ENCODE peak calls at places on chromosomes 4 and X, in ten cellular contexts. V is heart left ventricle, K is pancreas, Z is heart right ventricle, N is lower lobe of right lung, A is suprapubic skin, Y is upper lobe of right lung, W is left lung, U is ovary, I is cardiac muscle cell. E is an unnamed sample.

GRCh38 chr4:88528861-88529260 is 5.3 kb upstream of the PYURF start:
- DNase-seq in V (no peak), K (no peak), Z (no peak), N (no peak), A (no peak), Y (no peak), W (no peak), U (no peak), I (no peak), E (no peak)

GRCh38 chrX:47662144-47662657 is 3.2 kb upstream of the UXT start:
- DNase-seq in V (no peak), K (no peak), Z (no peak), N (no peak), A (no peak), Y (no peak), W (no peak), U (peak; percentile 58), I (no peak), E (no peak)

GRCh38 chr4:86107112-86107511 is 252.7 kb downstream of the MAPK10 start:
- DNase-seq in V (no peak), K (no peak), Z (no peak), N (no peak), A (no peak), Y (no peak), W (no peak), U (no peak), I (no peak), E (no peak)

GRCh38 chrX:39487166-39488006 is 610.4 kb downstream of the BCOR start:
- DNase-seq in V (no peak), K (no peak), Z (no peak), N (no peak), A (no peak), Y (no peak), W (no peak), U (no peak), I (no peak), E (no peak)

GRCh38 chr4:37641886-37642849 is 44.0 kb downstream of the RELL1 start:
- DNase-seq in V (no peak), K (no peak), Z (no peak), N (no peak), A (no peak), Y (no peak), W (no peak), U (no peak), I (peak; percentile 19), E (no peak)

GRCh38 chr4:24771241-24771640 is 24.1 kb upstream of the SOD3 start:
- DNase-seq in V (no peak), K (no peak), Z (no peak), N (no peak), A (no peak), Y (no peak), W (no peak), U (no peak), I (no peak), E (no peak)

GRCh38 chr4:170990989-170991589 is 822.1 kb upstream of the GALNTL6 start:
- DNase-seq in V (no peak), K (no peak), Z (no peak), N (no peak), A (no peak), Y (no peak), W (no peak), U (no peak), I (peak; percentile 53), E (no peak)

GRCh38 chr4:8323947-8324555 is 54.5 kb downstream of the HTRA3 start:
- DNase-seq in V (no peak), K (no peak), Z (peak; percentile 1), N (no peak), A (no peak), Y (no peak), W (no peak), U (peak; percentile 11), I (no peak), E (no peak)

GRCh38 chr4:148962539-148963290 is 520.5 kb upstream of the NR3C2 start:
- DNase-seq in V (no peak), K (no peak), Z (no peak), N (no peak), A (no peak), Y (no peak), W (no peak), U (no peak), I (no peak), E (no peak)

GRCh38 chr4:97924341-97924958 is 218.8 kb downstream of the STPG2 start:
- DNase-seq in V (no peak), K (no peak), Z (no peak), N (no peak), A (no peak), Y (no peak), W (no peak), U (no peak), I (no peak), E (no peak)

GRCh38 chr4:155353923-155354540 is 22.7 kb downstream of the MAP9 start:
- DNase-seq in V (peak; percentile 49), K (peak; percentile 64), Z (peak; percentile 41), N (peak; percentile 70), A (no peak), Y (peak; percentile 75), W (peak; percentile 50), U (peak; percentile 74), I (peak; percentile 81), E (no peak)

GRCh38 chrX:108726748-108727147 is 9.6 kb downstream of the IRS4 start:
- DNase-seq in V (no peak), K (no peak), Z (no peak), N (no peak), A (no peak), Y (no peak), W (no peak), U (no peak), I (no peak), E (no peak)

GRCh38 chrX:34275710-34276109 is 143.6 kb upstream of the FAM47A start:
- DNase-seq in V (no peak), K (no peak), Z (no peak), N (no peak), A (no peak), Y (no peak), W (no peak), U (no peak), I (peak; percentile 27), E (no peak)

GRCh38 chr4:150244600-150244999 is 166.4 kb downstream of the DCLK2 start:
- DNase-seq in V (no peak), K (no peak), Z (no peak), N (no peak), A (no peak), Y (no peak), W (no peak), U (no peak), I (no peak), E (no peak)

GRCh38 chrX:24566233-24566632 is 80.9 kb downstream of the PCYT1B start:
- DNase-seq in V (no peak), K (no peak), Z (no peak), N (no peak), A (no peak), Y (no peak), W (no peak), U (no peak), I (no peak), E (no peak)

GRCh38 chr4:185002784-185003183 is 15.5 kb upstream of the HELT start:
- DNase-seq in V (no peak), K (no peak), Z (no peak), N (no peak), A (no peak), Y (no peak), W (no peak), U (no peak), I (no peak), E (no peak)

GRCh38 chr4:7775396-7775795 is 164.3 kb downstream of the AFAP1 start:
- DNase-seq in V (no peak), K (no peak), Z (no peak), N (no peak), A (peak; percentile 27), Y (no peak), W (no peak), U (no peak), I (no peak), E (no peak)

GRCh38 chr4:108850407-108850709 is 87.5 kb upstream of the ETNPPL start:
- DNase-seq in V (no peak), K (no peak), Z (no peak), N (no peak), A (no peak), Y (no peak), W (no peak), U (no peak), I (no peak), E (no peak)

GRCh38 chrX:71616672-71617529 is 1.4 kb downstream of the CXCR3 start:
- DNase-seq in V (no peak), K (no peak), Z (no peak), N (no peak), A (no peak), Y (no peak), W (no peak), U (no peak), I (no peak), E (peak; percentile 60)
- TF ChIP-seq CTCF in V (no peak), K (no peak), Z (no peak), N (no peak), A (no peak), Y (no peak), W (no peak), U (no peak), I (no peak), E (no peak)

GRCh38 chrX:54411732-54412131 is 28.5 kb upstream of the TSR2 start:
- DNase-seq in V (no peak), K (no peak), Z (no peak), N (no peak), A (no peak), Y (no peak), W (no peak), U (no peak), I (no peak), E (no peak)
- H3K4me3 ChIP-seq in V (no peak overlapping the region), K (no peak overlapping the region), Z (no peak overlapping the region), N (no peak overlapping the region), A (no peak overlapping the region), Y (no peak overlapping the region), W (no peak overlapping the region), U (no peak overlapping the region), I (no peak overlapping the region), E (no peak overlapping the region)

GRCh38 chr4:172163215-172163614 is 350.0 kb downstream of the GALNTL6 start:
- DNase-seq in V (no peak), K (no peak), Z (no peak), N (no peak), A (no peak), Y (no peak), W (no peak), U (no peak), I (no peak), E (no peak)
- H3K4me1 ChIP-seq in V (no peaks in the 10 kb centered on the region), K (no peaks in the 10 kb centered on the region), Z (no peaks in the 10 kb centered on the region), N (no peaks in the 10 kb centered on the region), A (no peaks in the 10 kb centered on the region), Y (no peaks in the 10 kb centered on the region), W (no peaks in the 10 kb centered on the region), U (no peaks in the 10 kb centered on the region), I (no peaks in the 10 kb centered on the region), E (no peaks in the 10 kb centered on the region)

DNA sequence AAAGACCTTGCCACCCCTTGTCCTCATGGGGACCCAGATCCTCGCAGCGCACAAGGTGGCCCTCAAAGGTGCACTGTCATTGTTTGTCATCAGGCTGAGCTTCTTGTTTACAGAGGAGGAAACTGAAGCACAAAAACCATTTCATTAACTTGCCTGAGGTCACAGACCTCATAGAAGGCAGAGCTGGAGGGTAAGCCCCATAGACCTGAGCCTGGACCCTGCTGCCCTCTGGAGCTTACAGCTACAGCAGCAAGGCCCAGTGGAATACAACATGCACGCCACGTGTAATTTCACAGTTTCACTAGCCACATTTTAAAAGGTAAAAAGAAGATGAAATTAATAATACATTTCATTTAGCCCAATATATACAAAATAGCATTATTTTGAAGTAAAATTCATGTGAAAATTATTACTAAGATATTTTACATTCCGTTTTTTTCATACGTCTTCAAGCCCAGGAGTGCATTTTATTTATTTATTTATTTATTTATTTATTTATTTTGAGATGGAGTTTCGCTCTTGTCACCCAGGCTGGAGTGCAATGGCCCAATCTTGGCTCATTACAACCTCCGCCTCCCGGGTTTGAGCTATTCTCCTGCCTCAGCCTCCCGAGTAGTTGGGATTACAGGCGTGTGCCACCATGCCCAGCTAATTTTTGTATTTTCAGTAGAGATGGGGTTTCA is 8.8 kb downstream of the JAKMIP1 start:
- DNase-seq in V (no peak), K (no peak), Z (no peak), N (no peak), A (no peak), Y (no peak), W (no peak), U (no peak), I (no peak), E (no peak)
- TF ChIP-seq CTCF in V (no peak), K (no peak), Z (no peak), N (no peak), A (no peak), Y (no peak), W (no peak), U (no peak), I (no peak), E (no peak)

E was measured in ascending aorta.